ENCODE peak calls at places on chromosomes 16 and 17, in five cellular contexts. E is astrocyte of the spinal cord, K is K562, G is kidney epithelial cell, H is cardiac fibroblast. N is an unnamed sample.

GRCh38 chr17:80694085-80694991 is 149.7 kb downstream of the RPTOR start:
- DNase-seq in E (no peak), K (no peak), G (no peak), H (no peak), N (no peak)

GRCh38 chr17:83083368-83084201 is 4.2 kb downstream of the METRNL start:
- DNase-seq in E (peak), K (no peak), G (peak), H (peak), N (peak)

GRCh38 chr17:34116306-34116705 is 138.8 kb upstream of the CCL2 start:
- DNase-seq in E (no peak), K (no peak), G (no peak), H (no peak), N (no peak)

GRCh38 chr16:29124828-29125227 is 140.0 kb downstream of the LAT start:
- DNase-seq in E (no peak), K (no peak), G (no peak), H (no peak), N (no peak)

GRCh38 chr17:3669548-3669947 is 936 bp downstream of the EMC6 start:
- DNase-seq in E (no peak), K (no peak), G (no peak), H (peak), N (no peak)

GRCh38 chr16:29811896-29812665 is at the start of gene PRRT2:
- DNase-seq in E (peak), K (peak), G (no peak), H (peak), N (no peak)

GRCh38 chr17:6231886-6232767 is 161.9 kb downstream of the WSCD1 start:
- DNase-seq in E (peak), K (no peak), G (peak), H (no peak), N (peak)

GRCh38 chr17:61444831-61445230 is 7.4 kb upstream of the TBX4 start:
- DNase-seq in E (peak), K (no peak), G (no peak), H (no peak), N (no peak)

GRCh38 chr16:11183035-11183812 is 72.8 kb downstream of the SOCS1 start:
- DNase-seq in E (no peak), K (no peak), G (no peak), H (no peak), N (no peak)

GRCh38 chr16:15739940-15740339 is 89.9 kb downstream of the NDE1 start:
- DNase-seq in E (no peak), K (no peak), G (no peak), H (no peak), N (no peak)

GRCh38 chr17:8079291-8080207 is 8.0 kb downstream of the ALOX12B start:
- DNase-seq in E (peak), K (peak), G (no peak), H (peak), N (no peak)

GRCh38 chr16:73298562-73298961 is 250.6 kb upstream of the ZFHX3 start:
- DNase-seq in E (peak), K (no peak), G (peak), H (peak), N (no peak)

GRCh38 chr17:68794636-68795503 is 160.3 kb downstream of the ABCA8 start:
- DNase-seq in E (peak), K (no peak), G (no peak), H (peak), N (no peak)

GRCh38 chr17:78323821-78324390 is 36.0 kb downstream of the SOCS3 start:
- DNase-seq in E (no peak), K (no peak), G (no peak), H (no peak), N (no peak)

GRCh38 chr17:74904687-74905409 is 11.4 kb upstream of the FADS6 start:
- DNase-seq in E (no peak), K (no peak), G (no peak), H (no peak), N (no peak)

GRCh38 chr16:2769675-2770056 is 7.4 kb downstream of the ELOB start:
- DNase-seq in E (no peak), K (no peak), G (no peak), H (peak), N (no peak)

GRCh38 chr17:66309793-66310192 is 7.4 kb downstream of the PRKCA start:
- DNase-seq in E (peak), K (no peak), G (no peak), H (no peak), N (no peak)

GRCh38 chr16:56207421-56207820 is 16.1 kb downstream of the GNAO1 start:
- DNase-seq in E (no peak), K (no peak), G (no peak), H (no peak), N (no peak)

GRCh38 chr17:5558815-5559785 is 25.2 kb downstream of the NLRP1 start:
- DNase-seq in E (no peak), K (no peak), G (no peak), H (no peak), N (no peak)

GRCh38 chr16:69003500-69003899 is 102.0 kb upstream of the HAS3 start:
- DNase-seq in E (peak), K (no peak), G (no peak), H (peak), N (no peak)

GRCh38 chr16:49654425-49654824 is 201.5 kb downstream of the ZNF423 start:
- DNase-seq in E (no peak), K (no peak), G (no peak), H (no peak), N (no peak)

GRCh38 chr16:20987049-20987448 is 86.5 kb downstream of the LYRM1 start:
- DNase-seq in E (no peak), K (no peak), G (no peak), H (no peak), N (no peak)

GRCh38 chr17:79842656-79843474 is 3.6 kb upstream of the CBX4 start:
- DNase-seq in E (no peak), K (no peak), G (no peak), H (peak), N (no peak)

GRCh38 chr16:68396481-68396880 is 51.8 kb downstream of the SMPD3 start:
- DNase-seq in E (peak), K (no peak), G (no peak), H (peak), N (peak)

GRCh38 chr17:15171433-15172047 is 93.6 kb downstream of the PMP22 start:
- DNase-seq in E (peak), K (peak), G (peak), H (peak), N (peak)

GRCh38 chr17:68568581-68568980 is 32.6 kb downstream of the FAM20A start:
- DNase-seq in E (no peak), K (no peak), G (no peak), H (no peak), N (no peak)

GRCh38 chr17:530851-531250 is 178.2 kb upstream of the RPH3AL start:
- DNase-seq in E (no peak), K (no peak), G (no peak), H (no peak), N (no peak)

GRCh38 chr17:80758793-80759673 is 214.4 kb downstream of the RPTOR start:
- DNase-seq in E (no peak), K (no peak), G (no peak), H (peak), N (no peak)

GRCh38 chr16:56336711-56337110 is 88.6 kb downstream of the AMFR start:
- DNase-seq in E (no peak), K (no peak), G (no peak), H (no peak), N (no peak)

GRCh38 chr17:30600830-30601494 is 123.8 kb downstream of the GOSR1 start:
- DNase-seq in E (peak), K (peak), G (no peak), H (peak), N (peak)

GRCh38 chr17:41073676-41074075 is 8.0 kb upstream of the KRTAP2-4 start:
- DNase-seq in E (no peak), K (no peak), G (no peak), H (no peak), N (no peak)

GRCh38 chr16:56603589-56603988 is 4.8 kb upstream of the MT2A start:
- DNase-seq in E (no peak), K (peak), G (no peak), H (peak), N (no peak)

GRCh38 chr16:5642470-5642869 is 544.9 kb upstream of the EEF2KMT start:
- DNase-seq in E (no peak), K (no peak), G (no peak), H (no peak), N (no peak)

GRCh38 chr17:12985431-12986285 is 32.2 kb downstream of the ELAC2 start:
- DNase-seq in E (peak), K (no peak), G (no peak), H (peak), N (peak)

GRCh38 chr16:28924762-28925385 is at the start of gene RABEP2:
- DNase-seq in E (peak), K (peak), G (no peak), H (peak), N (no peak)

GRCh38 chr16:28981517-28981916 is 3.3 kb upstream of the LAT start:
- DNase-seq in E (no peak), K (peak), G (no peak), H (peak), N (no peak)

DNA sequence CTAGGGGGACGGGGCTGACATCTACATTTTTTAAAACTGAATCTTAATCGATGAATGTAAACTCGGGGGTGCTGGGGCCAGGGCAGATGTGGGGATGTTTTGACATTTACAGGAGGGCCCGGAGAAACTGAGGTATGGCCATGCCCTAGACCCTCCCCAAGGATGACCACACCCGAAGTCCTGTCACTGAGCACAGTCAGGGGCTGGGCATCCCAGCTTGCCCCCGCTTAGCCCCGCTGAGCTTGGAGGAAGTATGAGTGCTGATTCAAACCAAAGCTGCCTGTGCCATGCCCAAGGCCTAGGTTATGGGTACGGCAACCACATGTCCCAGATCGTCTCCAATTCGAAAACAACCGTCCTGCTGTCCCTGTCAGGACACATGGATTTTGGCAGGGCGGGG is 21.4 kb downstream of the ADAM11 start:
- DNase-seq in E (no peak), K (no peak), G (no peak), H (no peak), N (no peak)
- H3K4me3 ChIP-seq in E (no peak), K (no peak), G (no peak), H (no peak), N (no peak)

DNA sequence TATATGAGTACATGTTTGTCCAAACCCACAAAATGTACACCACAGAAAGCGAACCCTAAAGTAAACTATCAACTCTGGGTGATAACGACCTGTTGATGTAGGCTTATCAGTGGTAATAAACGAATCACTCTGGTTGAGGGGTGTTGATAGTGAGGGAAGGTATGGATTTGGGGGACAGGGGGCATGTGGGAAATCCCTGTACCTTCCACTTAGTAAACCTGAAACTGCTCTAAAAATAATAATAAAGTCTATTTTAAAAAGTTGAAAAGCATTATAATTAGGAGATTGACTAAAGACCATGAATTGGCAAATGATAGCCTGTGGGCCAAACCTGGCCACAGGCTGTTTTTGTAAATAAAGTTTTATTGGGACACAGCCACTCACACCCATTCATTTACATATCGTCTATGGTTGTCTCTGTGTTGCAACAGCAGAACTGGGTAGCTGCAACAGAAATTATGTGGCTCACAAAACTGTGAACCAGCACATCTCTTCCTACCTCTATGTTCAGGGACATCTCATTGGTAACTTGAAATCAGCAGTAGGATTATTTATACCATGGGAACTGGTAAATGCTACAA is 85.5 kb upstream of the CDYL2 start:
- DNase-seq in E (no peak), K (no peak), G (no peak), H (no peak), N (no peak)
- TF ChIP-seq CTCF in E (no peak), K (no peak), G (no peak), H (no peak), N (no peak)

GRCh38 chr17:27977751-27978688 is 64.5 kb upstream of the NLK start:
- DNase-seq in E (no peak), K (peak), G (no peak), H (no peak), N (no peak)
- H3K4me3 ChIP-seq in E (no peak), K (no peak), G (no peak), H (no peak), N (no peak)

GRCh38 chr16:23060458-23061320 is 88.6 kb downstream of the USP31 start:
- DNase-seq in E (peak), K (peak), G (peak), H (peak), N (peak)
- TF ChIP-seq CTCF in E (peak), K (peak), G (peak), H (peak), N (peak)

GRCh38 chr17:73278049-73278464 is 16.4 kb upstream of the CPSF4L start:
- DNase-seq in E (no peak), K (no peak), G (no peak), H (no peak), N (no peak)
- H3K4me3 ChIP-seq in E (no peak), K (no peak), G (no peak), H (no peak), N (no peak)

GRCh38 chr17:48767263-48767774 is 38.8 kb upstream of the HOXB13 start:
- DNase-seq in E (no peak), K (no peak), G (no peak), H (no peak), N (no peak)
- TF ChIP-seq CTCF in E (no peak), K (peak), G (no peak), H (no peak), N (no peak)

DNA sequence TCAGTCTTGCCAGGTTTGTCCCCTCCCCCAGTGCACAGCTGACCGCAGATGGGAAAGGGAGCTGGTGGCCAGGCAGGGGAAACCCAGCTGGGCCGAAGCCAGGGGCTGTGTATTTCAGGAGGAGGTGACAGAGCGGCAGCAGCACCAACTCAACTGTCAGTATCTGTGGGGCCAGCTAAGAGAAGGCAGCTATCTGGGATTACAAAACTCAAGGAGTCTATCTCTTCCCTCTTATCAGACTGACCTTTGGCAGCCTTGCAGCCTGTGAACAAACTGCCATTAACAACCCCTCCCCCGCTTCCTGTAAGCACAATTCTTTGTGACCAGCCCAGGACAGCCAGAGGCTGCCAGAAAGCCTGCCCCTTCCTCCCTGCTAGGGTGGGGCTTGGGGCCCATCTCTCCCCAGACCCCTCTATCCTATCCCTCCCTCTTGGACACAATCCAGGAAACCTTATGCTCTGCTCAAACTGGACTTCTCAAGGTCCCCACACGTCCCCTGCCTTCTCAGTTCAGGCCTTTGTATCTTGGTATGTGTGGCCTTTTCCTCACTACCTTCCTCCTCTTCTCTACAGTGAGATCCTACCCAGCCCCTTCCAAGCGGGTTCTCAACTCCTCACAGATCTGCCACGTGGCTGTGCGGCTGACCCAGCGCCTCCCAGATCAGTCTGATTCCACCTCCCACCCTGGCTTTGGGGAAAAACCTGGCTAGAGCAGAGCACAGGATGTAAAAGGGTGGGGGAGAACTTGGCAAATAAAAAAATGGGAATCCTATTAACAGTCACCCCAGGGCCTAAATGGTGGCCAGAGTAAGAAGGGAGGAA is 10.5 kb downstream of the ST3GAL2 start:
- DNase-seq in E (peak), K (peak), G (peak), H (peak), N (peak)
- H3K4me3 ChIP-seq in E (no peak), K (no peak), G (no peak), H (no peak), N (no peak)

DNA sequence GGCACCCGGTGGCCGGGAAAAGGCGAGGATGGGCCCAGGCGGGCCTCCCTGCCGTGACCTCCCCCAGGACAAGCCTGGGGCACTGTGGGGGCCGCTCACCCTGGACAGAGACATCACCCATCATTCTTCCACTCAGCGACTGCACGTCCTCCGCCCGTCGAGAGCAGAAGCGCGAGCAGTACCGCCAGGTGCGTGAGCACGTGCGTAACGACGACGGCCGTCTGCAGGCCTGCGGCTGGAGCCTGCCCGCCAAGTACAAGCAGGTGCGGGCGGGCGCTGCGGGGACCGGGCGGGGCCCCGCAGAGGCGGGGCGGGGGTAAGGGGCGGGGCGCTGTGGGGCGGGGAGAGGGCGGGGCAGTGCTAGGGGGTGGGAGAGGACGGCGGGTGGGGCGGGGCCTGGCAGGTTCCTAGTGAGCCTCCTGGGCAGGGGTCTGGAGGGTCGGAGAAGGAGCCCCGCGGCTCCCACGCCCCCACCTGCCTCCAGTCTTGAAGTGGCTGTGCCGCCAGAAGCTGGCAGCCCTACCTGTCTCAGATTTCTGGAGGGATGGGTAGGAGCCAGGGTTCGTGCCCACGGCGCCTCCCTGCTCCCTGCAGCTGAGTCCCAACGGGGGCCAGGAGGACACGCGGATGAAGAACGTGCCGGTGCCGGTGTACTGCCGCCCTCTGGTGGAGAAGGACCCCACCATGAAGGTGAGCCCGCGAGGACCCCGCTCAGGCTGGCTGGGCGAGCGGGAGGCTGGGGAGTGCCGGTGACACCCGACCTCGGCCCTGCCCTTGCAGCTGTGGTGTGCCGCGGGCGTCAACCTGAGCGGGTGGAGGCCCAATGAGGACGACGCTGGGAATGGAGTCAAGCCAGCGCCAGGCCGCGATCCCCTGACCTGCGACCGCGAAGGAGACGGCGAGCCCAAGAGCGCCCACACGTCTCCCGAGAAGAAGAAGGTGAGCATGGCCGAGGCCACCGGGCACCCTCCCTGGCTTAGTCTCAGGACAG is 7.5 kb downstream of the NME3 start:
- DNase-seq in E (peak), K (peak), G (no peak), H (peak), N (no peak)
- TF ChIP-seq CTCF in E (peak), K (peak), G (peak), H (peak), N (peak)

N was measured in retinal pigment epithelial cell.